ENCODE peak calls at places on chromosomes 1 and 21, in eight cellular contexts. Q is A549; Z is iris pigment epithelial cell; E is activated CD4-positive, CD25-positive, alpha-beta regulatory T cell treated with anti-CD3 and anti-CD28 coated beads, Interleukin-2, amount 50 U/mL, for 72 hours; T is stimulated activated CD8-positive, alpha-beta memory T cell treated with anti-CD3 and anti-CD28 coated beads, Interleukin-4, amount 100 ng/mL, for 48 hours; H is HAP-1; U is upper lobe of right lung; G is fibroblast of lung. V is an unnamed sample.

GRCh38 chr1:38608202-38608864 is 251.2 kb downstream of the RRAGC start:
- DNase-seq in Q (no peak), Z (peak; percentile 9), E (no peak), T (peak; percentile 45), H (peak; percentile 49), U (no peak), G (no peak), V (peak; percentile 22)

GRCh38 chr1:231057410-231057809 is 17.4 kb upstream of the FAM89A start:
- DNase-seq in Q (no peak), Z (no peak), E (no peak), T (no peak), H (no peak), U (no peak), G (no peak), V (no peak)

GRCh38 chr21:34782666-34783365 is 114.0 kb downstream of the CLIC6 start:
- DNase-seq in Q (no peak), Z (no peak), E (no peak), T (no peak), H (no peak), U (no peak), G (no peak), V (no peak)

GRCh38 chr1:46065405-46065804 is 67.0 kb downstream of the PIK3R3 start:
- DNase-seq in Q (no peak), Z (no peak), E (no peak), T (no peak), H (no peak), U (no peak), G (no peak), V (no peak)

GRCh38 chr1:10662824-10663667 is 133.4 kb downstream of the CASZ1 start:
- DNase-seq in Q (no peak), Z (no peak), E (no peak), T (no peak), H (no peak), U (no peak), G (no peak), V (no peak)

GRCh38 chr1:227894306-227894721 is 53.4 kb downstream of the WNT9A start:
- DNase-seq in Q (no peak), Z (no peak), E (peak; percentile 26), T (peak; percentile 17), H (no peak), U (peak; percentile 48), G (no peak), V (no peak)

GRCh38 chr1:17013598-17014320 is 2.0 kb upstream of the ATP13A2 start:
- DNase-seq in Q (no peak), Z (no peak), E (no peak), T (no peak), H (no peak), U (peak; percentile 73), G (no peak), V (peak; percentile 93)

GRCh38 chr1:62321438-62321837 is 2.2 kb upstream of the KANK4 start:
- DNase-seq in Q (peak; percentile 76), Z (peak; percentile 82), E (no peak), T (no peak), H (no peak), U (no peak), G (peak; percentile 35), V (no peak)

GRCh38 chr21:14259669-14260458 is 43.9 kb downstream of the RBM11 start:
- DNase-seq in Q (peak; percentile 37), Z (peak; percentile 45), E (no peak), T (no peak), H (peak; percentile 74), U (no peak), G (peak; percentile 58), V (peak; percentile 45)

GRCh38 chr1:174007846-174008245 is 14.3 kb downstream of the RC3H1 start:
- DNase-seq in Q (no peak), Z (peak; percentile 22), E (no peak), T (no peak), H (no peak), U (no peak), G (no peak), V (no peak)

GRCh38 chr1:85862456-85862855 is 154.2 kb upstream of the ZNHIT6 start:
- DNase-seq in Q (peak; percentile 47), Z (peak; percentile 40), E (no peak), T (no peak), H (peak; percentile 34), U (no peak), G (peak; percentile 79), V (no peak)

GRCh38 chr1:218705911-218706893 is 361.1 kb downstream of the TGFB2 start:
- DNase-seq in Q (peak; percentile 98), Z (peak; percentile 100), E (no peak), T (no peak), H (no peak), U (no peak), G (peak; percentile 84), V (no peak)

GRCh38 chr21:42258885-42259407 is 40.0 kb downstream of the ABCG1 start:
- DNase-seq in Q (no peak), Z (no peak), E (no peak), T (no peak), H (no peak), U (no peak), G (no peak), V (no peak)

GRCh38 chr1:234530641-234531040 is 51.7 kb upstream of the TARBP1 start:
- DNase-seq in Q (no peak), Z (no peak), E (no peak), T (no peak), H (no peak), U (no peak), G (no peak), V (no peak)

GRCh38 chr21:35359076-35359475 is 310.0 kb upstream of the RUNX1 start:
- DNase-seq in Q (no peak), Z (no peak), E (no peak), T (no peak), H (no peak), U (no peak), G (no peak), V (no peak)

GRCh38 chr1:23159963-23160877 is 8.4 kb downstream of the LUZP1 start:
- DNase-seq in Q (no peak), Z (no peak), E (no peak), T (no peak), H (no peak), U (no peak), G (no peak), V (no peak)

GRCh38 chr1:218557731-218558130 is 212.6 kb downstream of the TGFB2 start:
- DNase-seq in Q (peak; percentile 64), Z (peak; percentile 54), E (no peak), T (no peak), H (no peak), U (no peak), G (no peak), V (no peak)

GRCh38 chr1:25527226-25527846 is 16.1 kb upstream of the LDLRAP1 start:
- DNase-seq in Q (no peak), Z (no peak), E (no peak), T (no peak), H (no peak), U (no peak), G (no peak), V (no peak)

GRCh38 chr1:204359474-204360255 is at the start of gene PLEKHA6:
- DNase-seq in Q (no peak), Z (peak; percentile 54), E (no peak), T (no peak), H (no peak), U (no peak), G (peak; percentile 70), V (peak; percentile 64)

GRCh38 chr1:26350701-26351590 is 3.0 kb downstream of the CRYBG2 start:
- DNase-seq in Q (peak; percentile 77), Z (no peak), E (no peak), T (no peak), H (no peak), U (no peak), G (no peak), V (no peak)

GRCh38 chr21:43188712-43189151 is 19.9 kb downstream of the CRYAA start:
- DNase-seq in Q (no peak), Z (no peak), E (no peak), T (no peak), H (no peak), U (peak; percentile 63), G (no peak), V (no peak)

GRCh38 chr1:38719880-38720279 is 139.7 kb downstream of the RRAGC start:
- DNase-seq in Q (no peak), Z (no peak), E (no peak), T (no peak), H (no peak), U (no peak), G (no peak), V (no peak)